ENCODE peak calls at places on chromosomes 12 and 14, in ten cellular contexts. One of them, this sample, is unnamed.

GRCh38 chr14:71061458-71061857 is 154.2 kb downstream of the PCNX1 start:
- DNase-seq in left ventricle myocardium inferior: no peak
- DNase-seq in mesendoderm: peak; percentile 34
- DNase-seq in heart left ventricle: no peak
- DNase-seq in GM23248: peak; percentile 62
- DNase-seq in lower lobe of right lung: no peak
- DNase-seq in effector memory CD4-positive, alpha-beta T cell: no peak
- DNase-seq in aorta: no peak
- DNase-seq in ascending aorta: no peak
- DNase-seq in cardiac muscle cell: peak; percentile 17
- DNase-seq in this sample: no peak

GRCh38 chr12:121214855-121215745 is 5.2 kb downstream of the P2RX4 start:
- DNase-seq in left ventricle myocardium inferior: no peak
- DNase-seq in mesendoderm: no peak
- DNase-seq in heart left ventricle: no peak
- DNase-seq in GM23248: peak; percentile 97
- DNase-seq in lower lobe of right lung: no peak
- DNase-seq in effector memory CD4-positive, alpha-beta T cell: no peak
- DNase-seq in aorta: no peak
- DNase-seq in ascending aorta: no peak
- DNase-seq in cardiac muscle cell: peak; percentile 85
- DNase-seq in this sample: no peak

GRCh38 chr14:65566820-65567522 is 154.4 kb downstream of the FUT8 start:
- DNase-seq in left ventricle myocardium inferior: no peak
- DNase-seq in mesendoderm: no peak
- DNase-seq in heart left ventricle: no peak
- DNase-seq in GM23248: no peak
- DNase-seq in lower lobe of right lung: no peak
- DNase-seq in effector memory CD4-positive, alpha-beta T cell: no peak
- DNase-seq in aorta: no peak
- DNase-seq in ascending aorta: no peak
- DNase-seq in cardiac muscle cell: no peak
- DNase-seq in this sample: peak; percentile 17

GRCh38 chr12:107523760-107524558 is 161.6 kb upstream of the PWP1 start:
- DNase-seq in left ventricle myocardium inferior: no peak
- DNase-seq in mesendoderm: no peak
- DNase-seq in heart left ventricle: no peak
- DNase-seq in GM23248: no peak
- DNase-seq in lower lobe of right lung: no peak
- DNase-seq in effector memory CD4-positive, alpha-beta T cell: no peak
- DNase-seq in aorta: no peak
- DNase-seq in ascending aorta: no peak
- DNase-seq in cardiac muscle cell: no peak
- DNase-seq in this sample: no peak

GRCh38 chr14:22427771-22428228 is 161.2 kb downstream of the DAD1 start:
- DNase-seq in left ventricle myocardium inferior: peak; percentile 26
- DNase-seq in mesendoderm: peak; percentile 36
- DNase-seq in heart left ventricle: no peak
- DNase-seq in GM23248: peak; percentile 87
- DNase-seq in lower lobe of right lung: peak; percentile 54
- DNase-seq in effector memory CD4-positive, alpha-beta T cell: no peak
- DNase-seq in aorta: peak; percentile 57
- DNase-seq in ascending aorta: no peak
- DNase-seq in cardiac muscle cell: peak; percentile 95
- DNase-seq in this sample: no peak

GRCh38 chr12:96401061-96401871 is 1.0 kb upstream of the CDK17 start:
- DNase-seq in left ventricle myocardium inferior: no peak
- DNase-seq in mesendoderm: peak; percentile 53
- DNase-seq in heart left ventricle: peak; percentile 32
- DNase-seq in GM23248: peak; percentile 88
- DNase-seq in lower lobe of right lung: no peak
- DNase-seq in effector memory CD4-positive, alpha-beta T cell: peak; percentile 29
- DNase-seq in aorta: no peak
- DNase-seq in ascending aorta: no peak
- DNase-seq in cardiac muscle cell: peak; percentile 87
- DNase-seq in this sample: no peak

GRCh38 chr14:77008541-77008940 is 20.0 kb downstream of the IRF2BPL start:
- DNase-seq in left ventricle myocardium inferior: no peak
- DNase-seq in mesendoderm: no peak
- DNase-seq in heart left ventricle: no peak
- DNase-seq in GM23248: no peak
- DNase-seq in lower lobe of right lung: no peak
- DNase-seq in effector memory CD4-positive, alpha-beta T cell: no peak
- DNase-seq in aorta: no peak
- DNase-seq in ascending aorta: no peak
- DNase-seq in cardiac muscle cell: no peak
- DNase-seq in this sample: no peak

GRCh38 chr12:92244036-92244435 is 98.4 kb upstream of the BTG1 start:
- DNase-seq in left ventricle myocardium inferior: no peak
- DNase-seq in mesendoderm: no peak
- DNase-seq in heart left ventricle: peak; percentile 32
- DNase-seq in GM23248: peak; percentile 6
- DNase-seq in lower lobe of right lung: no peak
- DNase-seq in effector memory CD4-positive, alpha-beta T cell: no peak
- DNase-seq in aorta: no peak
- DNase-seq in ascending aorta: no peak
- DNase-seq in cardiac muscle cell: peak; percentile 76
- DNase-seq in this sample: no peak

DNA sequence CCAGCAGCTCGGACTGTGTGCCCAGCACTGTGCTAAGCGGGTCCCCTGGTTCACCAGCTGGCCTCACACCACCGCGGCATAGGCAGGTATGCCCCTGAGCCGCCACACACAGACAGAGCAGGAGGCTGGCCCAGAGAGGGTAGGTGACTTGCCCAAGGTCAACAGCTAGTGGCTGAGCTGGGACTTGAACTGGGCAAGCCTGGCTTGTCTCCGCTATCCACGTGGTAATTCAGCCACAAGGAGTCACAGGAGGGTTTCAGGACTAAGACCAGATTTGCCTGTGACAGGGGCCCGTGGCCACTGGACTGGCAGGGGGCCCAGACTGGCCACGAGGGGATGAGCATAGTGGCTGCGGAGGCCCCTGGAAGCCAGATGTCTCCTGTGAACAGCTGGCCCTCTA is 47.7 kb downstream of the NCOR2 start:
- DNase-seq in left ventricle myocardium inferior: no peak
- DNase-seq in mesendoderm: no peak
- DNase-seq in heart left ventricle: no peak
- DNase-seq in GM23248: no peak
- DNase-seq in lower lobe of right lung: no peak
- DNase-seq in effector memory CD4-positive, alpha-beta T cell: no peak
- DNase-seq in aorta: no peak
- DNase-seq in ascending aorta: no peak
- DNase-seq in cardiac muscle cell: peak; percentile 26
- DNase-seq in this sample: no peak
- H3K4me1 ChIP-seq in left ventricle myocardium inferior: peaks cover 91% of the 10 kb centered on the region
- H3K4me1 ChIP-seq in mesendoderm: no peaks in the 10 kb centered on the region
- H3K4me1 ChIP-seq in heart left ventricle: peaks cover 74% of the 10 kb centered on the region
- H3K4me1 ChIP-seq in GM23248: peaks cover 55% of the 10 kb centered on the region
- H3K4me1 ChIP-seq in lower lobe of right lung: peaks cover 83% of the 10 kb centered on the region
- H3K4me1 ChIP-seq in effector memory CD4-positive, alpha-beta T cell: no peaks in the 10 kb centered on the region
- H3K4me1 ChIP-seq in aorta: no peaks in the 10 kb centered on the region
- H3K4me1 ChIP-seq in ascending aorta: peaks cover 65% of the 10 kb centered on the region
- H3K4me1 ChIP-seq in cardiac muscle cell: peaks cover 47% of the 10 kb centered on the region
- H3K4me1 ChIP-seq in this sample: peaks cover 2% of the 10 kb centered on the region

DNA sequence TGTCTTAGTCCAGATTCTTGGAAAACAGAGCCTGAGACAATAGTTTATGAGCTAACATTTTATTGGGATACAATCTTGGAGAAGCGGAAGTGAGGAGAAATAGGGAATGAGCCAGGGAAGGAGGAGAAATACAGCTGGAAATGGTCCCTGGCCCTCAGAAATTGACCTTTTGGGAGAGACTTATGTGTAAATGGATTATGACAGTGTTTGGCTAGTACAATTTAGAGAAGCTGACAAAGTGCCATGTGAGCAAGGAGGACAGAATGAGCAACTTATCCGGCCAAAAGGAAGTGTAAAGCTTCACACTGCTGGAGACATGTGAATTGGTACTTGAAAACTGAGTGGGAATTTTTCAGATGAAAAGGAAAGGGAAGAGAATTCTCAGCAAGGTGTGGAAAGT is 2.9 kb downstream of the GLIPR1 start:
- DNase-seq in left ventricle myocardium inferior: no peak
- DNase-seq in mesendoderm: peak; percentile 18
- DNase-seq in heart left ventricle: no peak
- DNase-seq in GM23248: peak; percentile 33
- DNase-seq in lower lobe of right lung: no peak
- DNase-seq in effector memory CD4-positive, alpha-beta T cell: no peak
- DNase-seq in aorta: no peak
- DNase-seq in ascending aorta: no peak
- DNase-seq in cardiac muscle cell: peak; percentile 21
- DNase-seq in this sample: no peak
- H3K4me3 ChIP-seq in left ventricle myocardium inferior: peak overlapping the region; percentile 60
- H3K4me3 ChIP-seq in mesendoderm: no peak overlapping the region
- H3K4me3 ChIP-seq in heart left ventricle: no peak overlapping the region
- H3K4me3 ChIP-seq in GM23248: peak overlapping the region; percentile 86
- H3K4me3 ChIP-seq in lower lobe of right lung: peak overlapping the region; percentile 48
- H3K4me3 ChIP-seq in effector memory CD4-positive, alpha-beta T cell: peak overlapping the region; percentile 58
- H3K4me3 ChIP-seq in aorta: peak overlapping the region; percentile 70
- H3K4me3 ChIP-seq in ascending aorta: peak overlapping the region; percentile 75
- H3K4me3 ChIP-seq in cardiac muscle cell: no peak overlapping the region
- H3K4me3 ChIP-seq in this sample: peak overlapping the region; percentile 99

GRCh38 chr12:101019193-101019592 is 190.8 kb downstream of the SLC5A8 start:
- DNase-seq in left ventricle myocardium inferior: no peak
- DNase-seq in mesendoderm: no peak
- DNase-seq in heart left ventricle: no peak
- DNase-seq in GM23248: no peak
- DNase-seq in lower lobe of right lung: no peak
- DNase-seq in effector memory CD4-positive, alpha-beta T cell: no peak
- DNase-seq in aorta: no peak
- DNase-seq in ascending aorta: no peak
- DNase-seq in cardiac muscle cell: no peak
- DNase-seq in this sample: no peak

GRCh38 chr12:101018540-101018939 is 191.5 kb downstream of the SLC5A8 start:
- DNase-seq in left ventricle myocardium inferior: no peak
- DNase-seq in mesendoderm: peak; percentile 96
- DNase-seq in heart left ventricle: no peak
- DNase-seq in GM23248: peak; percentile 91
- DNase-seq in lower lobe of right lung: no peak
- DNase-seq in effector memory CD4-positive, alpha-beta T cell: no peak
- DNase-seq in aorta: no peak
- DNase-seq in ascending aorta: no peak
- DNase-seq in cardiac muscle cell: peak; percentile 73
- DNase-seq in this sample: no peak

GRCh38 chr12:101021911-101022388 is 188.1 kb downstream of the SLC5A8 start:
- DNase-seq in left ventricle myocardium inferior: no peak
- DNase-seq in mesendoderm: peak; percentile 56
- DNase-seq in heart left ventricle: no peak
- DNase-seq in GM23248: peak; percentile 96
- DNase-seq in lower lobe of right lung: no peak
- DNase-seq in effector memory CD4-positive, alpha-beta T cell: no peak
- DNase-seq in aorta: no peak
- DNase-seq in ascending aorta: no peak
- DNase-seq in cardiac muscle cell: peak; percentile 89
- DNase-seq in this sample: no peak

GRCh38 chr12:101019667-101020066 is 190.4 kb downstream of the SLC5A8 start:
- DNase-seq in left ventricle myocardium inferior: no peak
- DNase-seq in mesendoderm: no peak
- DNase-seq in heart left ventricle: no peak
- DNase-seq in GM23248: no peak
- DNase-seq in lower lobe of right lung: no peak
- DNase-seq in effector memory CD4-positive, alpha-beta T cell: no peak
- DNase-seq in aorta: no peak
- DNase-seq in ascending aorta: no peak
- DNase-seq in cardiac muscle cell: no peak
- DNase-seq in this sample: no peak

GRCh38 chr12:101021442-101021841 is 188.6 kb downstream of the SLC5A8 start:
- DNase-seq in left ventricle myocardium inferior: no peak
- DNase-seq in mesendoderm: no peak
- DNase-seq in heart left ventricle: no peak
- DNase-seq in GM23248: peak; percentile 22
- DNase-seq in lower lobe of right lung: no peak
- DNase-seq in effector memory CD4-positive, alpha-beta T cell: no peak
- DNase-seq in aorta: no peak
- DNase-seq in ascending aorta: no peak
- DNase-seq in cardiac muscle cell: no peak
- DNase-seq in this sample: no peak
- H3K27ac ChIP-seq in left ventricle myocardium inferior: no peak overlapping the region
- H3K27ac ChIP-seq in mesendoderm: no peak overlapping the region
- H3K27ac ChIP-seq in heart left ventricle: no peak overlapping the region
- H3K27ac ChIP-seq in GM23248: peak overlapping the region; percentile 80
- H3K27ac ChIP-seq in lower lobe of right lung: no peak overlapping the region
- H3K27ac ChIP-seq in effector memory CD4-positive, alpha-beta T cell: no peak overlapping the region
- H3K27ac ChIP-seq in aorta: no peak overlapping the region
- H3K27ac ChIP-seq in ascending aorta: no peak overlapping the region
- H3K27ac ChIP-seq in cardiac muscle cell: no peak overlapping the region
- H3K27ac ChIP-seq in this sample: no peak overlapping the region

GRCh38 chr12:64633940-64634337 is 23.6 kb downstream of the RASSF3 start:
- DNase-seq in left ventricle myocardium inferior: peak; percentile 46
- DNase-seq in mesendoderm: peak; percentile 29
- DNase-seq in heart left ventricle: no peak
- DNase-seq in GM23248: peak; percentile 78
- DNase-seq in lower lobe of right lung: peak; percentile 64
- DNase-seq in effector memory CD4-positive, alpha-beta T cell: peak; percentile 13
- DNase-seq in aorta: peak; percentile 81
- DNase-seq in ascending aorta: peak; percentile 42
- DNase-seq in cardiac muscle cell: peak; percentile 78
- DNase-seq in this sample: no peak

GRCh38 chr12:64639466-64639865 is 29.2 kb downstream of the RASSF3 start:
- DNase-seq in left ventricle myocardium inferior: no peak
- DNase-seq in mesendoderm: no peak
- DNase-seq in heart left ventricle: no peak
- DNase-seq in GM23248: no peak
- DNase-seq in lower lobe of right lung: no peak
- DNase-seq in effector memory CD4-positive, alpha-beta T cell: no peak
- DNase-seq in aorta: no peak
- DNase-seq in ascending aorta: no peak
- DNase-seq in cardiac muscle cell: no peak
- DNase-seq in this sample: no peak

GRCh38 chr12:64633186-64633939 is 23.1 kb downstream of the RASSF3 start:
- DNase-seq in left ventricle myocardium inferior: no peak
- DNase-seq in mesendoderm: no peak
- DNase-seq in heart left ventricle: no peak
- DNase-seq in GM23248: no peak
- DNase-seq in lower lobe of right lung: no peak
- DNase-seq in effector memory CD4-positive, alpha-beta T cell: no peak
- DNase-seq in aorta: no peak
- DNase-seq in ascending aorta: no peak
- DNase-seq in cardiac muscle cell: no peak
- DNase-seq in this sample: no peak

GRCh38 chr12:64634508-64635092 is 24.3 kb downstream of the RASSF3 start:
- DNase-seq in left ventricle myocardium inferior: no peak
- DNase-seq in mesendoderm: no peak
- DNase-seq in heart left ventricle: no peak
- DNase-seq in GM23248: no peak
- DNase-seq in lower lobe of right lung: no peak
- DNase-seq in effector memory CD4-positive, alpha-beta T cell: no peak
- DNase-seq in aorta: no peak
- DNase-seq in ascending aorta: no peak
- DNase-seq in cardiac muscle cell: no peak
- DNase-seq in this sample: no peak

DNA sequence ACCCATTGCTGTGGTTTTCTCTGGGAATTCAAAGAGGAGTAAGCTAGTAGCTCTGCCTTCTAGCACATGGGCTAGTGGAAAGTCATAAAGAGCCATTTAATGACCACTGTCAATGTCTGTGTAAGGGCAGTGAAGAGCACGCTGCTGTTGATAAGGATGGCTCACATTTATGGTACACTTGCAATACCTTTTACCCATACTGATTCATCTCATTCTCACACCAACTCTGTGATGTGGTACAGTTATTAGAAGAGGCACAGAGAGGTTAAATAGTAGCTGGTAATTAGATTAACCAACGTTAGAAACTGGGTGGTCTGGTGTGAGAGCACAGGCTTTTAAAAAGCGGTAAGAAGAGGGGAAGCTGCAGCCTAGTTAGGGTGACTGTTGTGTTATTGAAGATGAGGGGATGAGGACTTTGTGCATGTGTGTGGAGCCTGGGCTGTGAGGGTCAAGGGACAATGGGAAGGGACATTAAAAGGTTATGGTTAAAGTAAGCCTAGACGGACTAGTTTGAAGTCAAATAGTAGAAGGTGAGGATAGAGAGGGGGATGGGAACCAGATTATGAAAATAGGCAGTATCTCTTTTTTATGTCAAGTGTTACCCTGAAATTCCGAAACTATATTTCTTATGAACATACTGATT is 25.2 kb downstream of the RASSF3 start:
- DNase-seq in left ventricle myocardium inferior: no peak
- DNase-seq in mesendoderm: no peak
- DNase-seq in heart left ventricle: no peak
- DNase-seq in GM23248: no peak
- DNase-seq in lower lobe of right lung: no peak
- DNase-seq in effector memory CD4-positive, alpha-beta T cell: no peak
- DNase-seq in aorta: no peak
- DNase-seq in ascending aorta: no peak
- DNase-seq in cardiac muscle cell: no peak
- DNase-seq in this sample: no peak
- H3K4me1 ChIP-seq in left ventricle myocardium inferior: peaks cover 82% of the 10 kb centered on the region
- H3K4me1 ChIP-seq in mesendoderm: no peaks in the 10 kb centered on the region
- H3K4me1 ChIP-seq in heart left ventricle: peaks cover 14% of the 10 kb centered on the region
- H3K4me1 ChIP-seq in GM23248: peaks cover 4% of the 10 kb centered on the region
- H3K4me1 ChIP-seq in lower lobe of right lung: peaks cover 37% of the 10 kb centered on the region
- H3K4me1 ChIP-seq in effector memory CD4-positive, alpha-beta T cell: peaks cover 45% of the 10 kb centered on the region
- H3K4me1 ChIP-seq in aorta: peaks cover 11% of the 10 kb centered on the region
- H3K4me1 ChIP-seq in ascending aorta: peaks cover 38% of the 10 kb centered on the region
- H3K4me1 ChIP-seq in cardiac muscle cell: peaks cover 9% of the 10 kb centered on the region
- H3K4me1 ChIP-seq in this sample: peaks cover 80% of the 10 kb centered on the region

This sample was measured in CD4-positive, CD25-positive, alpha-beta regulatory T cell.